ENCODE peak calls at places on chromosome 15, in eight cellular contexts. V is right cardiac atrium, G is sigmoid colon, I is HEK293T, T is nucleus accumbens, C is NCI-H446 treated with DMSO at 0.1 percent for 48 hours, P is Daoy, J is cardiac muscle cell. E is an unnamed sample.

GRCh38 chr15:23857028-23857641 is 170.0 kb upstream of the NDN start:
- DNase-seq in V (peak; percentile 39), G (no peak), I (peak; percentile 9), T (no peak), C (no peak), P (peak; percentile 64), J (peak; percentile 33), E (no peak)

GRCh38 chr15:64452988-64453688 is 7.2 kb upstream of the ZNF609 start:
- DNase-seq in V (peak; percentile 76), G (peak; percentile 83), I (no peak), T (no peak), C (peak; percentile 67), P (no peak), J (peak; percentile 46), E (no peak)

GRCh38 chr15:65421360-65422215 is 1.2 kb downstream of the IGDCC4 start:
- DNase-seq in V (peak; percentile 77), G (peak; percentile 66), I (peak; percentile 58), T (no peak), C (no peak), P (peak; percentile 63), J (peak; percentile 69), E (no peak)

GRCh38 chr15:36785396-36785795 is 206.0 kb downstream of the CDIN1 start:
- DNase-seq in V (no peak), G (no peak), I (no peak), T (no peak), C (no peak), P (no peak), J (no peak), E (no peak)

GRCh38 chr15:29074045-29074444 is 188.3 kb downstream of the APBA2 start:
- DNase-seq in V (no peak), G (no peak), I (no peak), T (no peak), C (no peak), P (no peak), J (peak; percentile 7), E (no peak)

GRCh38 chr15:65263313-65263712 is 23.4 kb downstream of the PARP16 start:
- DNase-seq in V (no peak), G (no peak), I (no peak), T (no peak), C (no peak), P (no peak), J (no peak), E (no peak)

GRCh38 chr15:99441871-99442267 is 123.9 kb upstream of the MEF2A start:
- DNase-seq in V (no peak), G (peak; percentile 43), I (no peak), T (no peak), C (no peak), P (no peak), J (no peak), E (no peak)

GRCh38 chr15:100733088-100733487 is 130.7 kb downstream of the ASB7 start:
- DNase-seq in V (no peak), G (no peak), I (no peak), T (no peak), C (no peak), P (no peak), J (peak; percentile 60), E (no peak)

GRCh38 chr15:101250931-101251829 is 668 bp downstream of the CHSY1 start:
- DNase-seq in V (peak; percentile 73), G (peak; percentile 76), I (peak; percentile 64), T (no peak), C (no peak), P (peak; percentile 49), J (peak; percentile 50), E (no peak)

GRCh38 chr15:85316244-85316934 is 64.0 kb upstream of the AKAP13 start:
- DNase-seq in V (no peak), G (no peak), I (no peak), T (no peak), C (no peak), P (peak; percentile 23), J (no peak), E (no peak)

GRCh38 chr15:72559781-72560180 is 85.7 kb downstream of the ARIH1 start:
- DNase-seq in V (no peak), G (no peak), I (no peak), T (no peak), C (no peak), P (no peak), J (no peak), E (no peak)

GRCh38 chr15:78810377-78811123 is 714 bp downstream of the ADAMTS7 start:
- DNase-seq in V (peak; percentile 89), G (peak; percentile 78), I (peak; percentile 45), T (no peak), C (no peak), P (peak; percentile 41), J (peak; percentile 71), E (peak; percentile 84)

GRCh38 chr15:45157974-45158373 is 28.2 kb downstream of the DUOX1 start:
- DNase-seq in V (peak; percentile 55), G (no peak), I (no peak), T (peak; percentile 37), C (no peak), P (peak; percentile 77), J (peak; percentile 85), E (peak; percentile 25)

GRCh38 chr15:52344592-52344991 is 49.0 kb upstream of the MYO5C start:
- DNase-seq in V (no peak), G (no peak), I (no peak), T (no peak), C (no peak), P (no peak), J (no peak), E (no peak)

GRCh38 chr15:79451361-79451999 is 19.3 kb downstream of the MINAR1 start:
- DNase-seq in V (no peak), G (no peak), I (no peak), T (no peak), C (no peak), P (no peak), J (no peak), E (no peak)

E was measured in Right ventricle myocardium inferior.